ENCODE peak calls at places on chromosomes 13 and 19, in five cellular contexts. One of them, this sample, is unnamed.

GRCh38 chr19:2058570-2059421 is 7.8 kb upstream of the MKNK2 start:
- DNase-seq in IMR-90: no peak
- DNase-seq in tibial nerve: no peak
- DNase-seq in heart right ventricle: no peak
- DNase-seq in dorsolateral prefrontal cortex: no peak
- DNase-seq in this sample: no peak

GRCh38 chr19:2324220-2324948 is 4.0 kb downstream of the LSM7 start:
- DNase-seq in IMR-90: no peak
- DNase-seq in tibial nerve: no peak
- DNase-seq in heart right ventricle: no peak
- DNase-seq in dorsolateral prefrontal cortex: peak
- DNase-seq in this sample: no peak

GRCh38 chr19:38869836-38870607 is 8.1 kb downstream of the RINL start:
- DNase-seq in IMR-90: peak
- DNase-seq in tibial nerve: peak
- DNase-seq in heart right ventricle: peak
- DNase-seq in dorsolateral prefrontal cortex: peak
- DNase-seq in this sample: no peak

GRCh38 chr19:48738557-48739399 is 1.6 kb downstream of the RASIP1 start:
- DNase-seq in IMR-90: peak
- DNase-seq in tibial nerve: peak
- DNase-seq in heart right ventricle: peak
- DNase-seq in dorsolateral prefrontal cortex: peak
- DNase-seq in this sample: peak

GRCh38 chr19:33740811-33741396 is 55.8 kb upstream of the KCTD15 start:
- DNase-seq in IMR-90: peak
- DNase-seq in tibial nerve: no peak
- DNase-seq in heart right ventricle: no peak
- DNase-seq in dorsolateral prefrontal cortex: no peak
- DNase-seq in this sample: peak

GRCh38 chr19:48194041-48194871 is 23.8 kb downstream of the ZSWIM9 start:
- DNase-seq in IMR-90: peak
- DNase-seq in tibial nerve: no peak
- DNase-seq in heart right ventricle: no peak
- DNase-seq in dorsolateral prefrontal cortex: no peak
- DNase-seq in this sample: no peak

GRCh38 chr19:33332248-33332647 is 29.9 kb upstream of the CEBPA start:
- DNase-seq in IMR-90: no peak
- DNase-seq in tibial nerve: no peak
- DNase-seq in heart right ventricle: no peak
- DNase-seq in dorsolateral prefrontal cortex: no peak
- DNase-seq in this sample: no peak

GRCh38 chr19:1274081-1274851 is 1.1 kb upstream of the FAM174C start:
- DNase-seq in IMR-90: no peak
- DNase-seq in tibial nerve: no peak
- DNase-seq in heart right ventricle: no peak
- DNase-seq in dorsolateral prefrontal cortex: no peak
- DNase-seq in this sample: no peak

GRCh38 chr13:74550039-74550438 is 415.8 kb upstream of the KLF12 start:
- DNase-seq in IMR-90: no peak
- DNase-seq in tibial nerve: no peak
- DNase-seq in heart right ventricle: no peak
- DNase-seq in dorsolateral prefrontal cortex: no peak
- DNase-seq in this sample: no peak

GRCh38 chr19:6723108-6723618 is 2.7 kb upstream of the C3 start:
- DNase-seq in IMR-90: peak
- DNase-seq in tibial nerve: no peak
- DNase-seq in heart right ventricle: no peak
- DNase-seq in dorsolateral prefrontal cortex: no peak
- DNase-seq in this sample: no peak

GRCh38 chr13:39855236-39855635 is 199.8 kb downstream of the COG6 start:
- DNase-seq in IMR-90: no peak
- DNase-seq in tibial nerve: no peak
- DNase-seq in heart right ventricle: no peak
- DNase-seq in dorsolateral prefrontal cortex: no peak
- DNase-seq in this sample: peak

GRCh38 chr13:25971077-25971476 is 80.7 kb downstream of the SHISA2 start:
- DNase-seq in IMR-90: no peak
- DNase-seq in tibial nerve: no peak
- DNase-seq in heart right ventricle: no peak
- DNase-seq in dorsolateral prefrontal cortex: no peak
- DNase-seq in this sample: no peak

GRCh38 chr13:38308736-38309135 is 40.9 kb upstream of the UFM1 start:
- DNase-seq in IMR-90: peak
- DNase-seq in tibial nerve: no peak
- DNase-seq in heart right ventricle: no peak
- DNase-seq in dorsolateral prefrontal cortex: no peak
- DNase-seq in this sample: no peak

GRCh38 chr13:24313449-24313848 is 4.1 kb downstream of the C1QTNF9 start:
- DNase-seq in IMR-90: peak
- DNase-seq in tibial nerve: no peak
- DNase-seq in heart right ventricle: no peak
- DNase-seq in dorsolateral prefrontal cortex: no peak
- DNase-seq in this sample: peak

GRCh38 chr13:99357920-99358319 is 50.7 kb upstream of the GPR183 start:
- DNase-seq in IMR-90: no peak
- DNase-seq in tibial nerve: no peak
- DNase-seq in heart right ventricle: no peak
- DNase-seq in dorsolateral prefrontal cortex: no peak
- DNase-seq in this sample: no peak

GRCh38 chr19:5624154-5624663 is 1.3 kb downstream of the SAFB start:
- DNase-seq in IMR-90: peak
- DNase-seq in tibial nerve: peak
- DNase-seq in heart right ventricle: peak
- DNase-seq in dorsolateral prefrontal cortex: peak
- DNase-seq in this sample: peak

GRCh38 chr19:13398780-13399726 is 107.2 kb downstream of the CACNA1A start:
- DNase-seq in IMR-90: peak
- DNase-seq in tibial nerve: no peak
- DNase-seq in heart right ventricle: peak
- DNase-seq in dorsolateral prefrontal cortex: no peak
- DNase-seq in this sample: no peak

GRCh38 chr13:76164290-76164689 is 528.2 kb downstream of the LMO7 start:
- DNase-seq in IMR-90: no peak
- DNase-seq in tibial nerve: no peak
- DNase-seq in heart right ventricle: no peak
- DNase-seq in dorsolateral prefrontal cortex: no peak
- DNase-seq in this sample: no peak

DNA sequence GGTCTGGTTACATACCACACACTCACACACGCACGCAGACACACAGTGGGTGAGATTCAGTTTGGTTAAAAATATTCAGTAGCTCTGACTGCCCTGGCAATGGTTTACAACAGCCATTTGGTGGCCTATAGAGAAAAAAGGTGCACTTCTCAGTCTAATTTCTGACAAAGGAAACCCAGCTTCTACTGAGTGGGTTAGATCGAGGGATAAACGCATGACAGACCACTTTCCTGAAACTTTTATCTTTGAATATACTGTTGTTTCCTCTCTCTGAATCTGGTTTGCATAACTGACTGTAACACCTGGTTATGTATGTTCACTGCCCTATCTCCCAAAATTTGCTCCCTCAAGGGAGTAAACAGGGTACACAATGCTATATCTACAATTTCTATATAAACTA is 2.4 kb downstream of the LIG4 start:
- DNase-seq in IMR-90: no peak
- DNase-seq in tibial nerve: no peak
- DNase-seq in heart right ventricle: no peak
- DNase-seq in dorsolateral prefrontal cortex: no peak
- DNase-seq in this sample: no peak
- H3K4me3 ChIP-seq in IMR-90: no peak
- H3K4me3 ChIP-seq in tibial nerve: no peak
- H3K4me3 ChIP-seq in heart right ventricle: no peak
- H3K4me3 ChIP-seq in dorsolateral prefrontal cortex: peak
- H3K4me3 ChIP-seq in this sample: no peak

GRCh38 chr19:18320865-18321728 is 1.8 kb downstream of the LSM4 start:
- DNase-seq in IMR-90: no peak
- DNase-seq in tibial nerve: no peak
- DNase-seq in heart right ventricle: no peak
- DNase-seq in dorsolateral prefrontal cortex: no peak
- DNase-seq in this sample: no peak
- H3K4me3 ChIP-seq in IMR-90: no peak
- H3K4me3 ChIP-seq in tibial nerve: no peak
- H3K4me3 ChIP-seq in heart right ventricle: no peak
- H3K4me3 ChIP-seq in dorsolateral prefrontal cortex: no peak
- H3K4me3 ChIP-seq in this sample: no peak

DNA sequence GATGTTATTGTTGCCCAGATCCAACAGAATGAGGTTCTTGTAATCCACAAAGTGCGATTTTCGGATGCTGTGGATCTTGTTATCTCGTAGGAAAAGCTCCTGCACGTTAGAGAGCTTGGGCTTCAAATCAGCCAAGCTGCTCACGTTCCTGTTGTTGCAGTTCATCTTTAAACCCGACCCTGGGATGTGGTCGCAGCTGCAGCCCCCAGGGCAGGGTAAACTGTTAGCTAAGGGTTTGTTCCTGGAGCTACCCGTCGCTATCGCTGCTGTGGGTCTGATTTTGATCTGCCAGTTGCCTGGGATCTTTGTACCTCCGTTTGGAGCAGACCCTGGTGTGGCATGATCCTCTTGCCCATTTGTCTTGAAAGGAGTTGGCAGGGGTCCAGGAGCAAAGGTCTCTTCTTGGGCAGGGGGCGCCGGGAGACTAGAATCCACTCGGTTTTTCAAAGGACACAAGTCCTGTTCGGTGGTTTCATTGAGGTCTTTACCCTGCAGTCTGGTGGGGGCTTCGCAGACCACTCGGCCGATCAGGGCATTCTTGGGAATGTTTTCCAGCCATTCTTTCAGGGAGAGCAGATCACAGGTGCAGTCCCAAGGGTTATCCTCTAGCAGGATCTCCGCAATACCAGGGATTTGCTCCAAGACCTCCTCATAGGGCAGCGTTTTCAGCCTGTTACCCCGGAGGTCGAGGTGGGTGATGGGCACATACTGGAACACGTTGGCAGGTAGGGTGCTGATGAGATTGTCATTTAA is 1.8 kb downstream of the SLITRK1 start:
- DNase-seq in IMR-90: no peak
- DNase-seq in tibial nerve: no peak
- DNase-seq in heart right ventricle: no peak
- DNase-seq in dorsolateral prefrontal cortex: no peak
- DNase-seq in this sample: no peak
- H3K4me3 ChIP-seq in IMR-90: no peak
- H3K4me3 ChIP-seq in tibial nerve: peak
- H3K4me3 ChIP-seq in heart right ventricle: no peak
- H3K4me3 ChIP-seq in dorsolateral prefrontal cortex: peak
- H3K4me3 ChIP-seq in this sample: no peak

GRCh38 chr13:114108141-114108761 is 24.2 kb downstream of the RASA3 start:
- DNase-seq in IMR-90: no peak
- DNase-seq in tibial nerve: peak
- DNase-seq in heart right ventricle: no peak
- DNase-seq in dorsolateral prefrontal cortex: no peak
- DNase-seq in this sample: no peak
- H3K4me3 ChIP-seq in IMR-90: no peak
- H3K4me3 ChIP-seq in tibial nerve: no peak
- H3K4me3 ChIP-seq in heart right ventricle: no peak
- H3K4me3 ChIP-seq in dorsolateral prefrontal cortex: no peak
- H3K4me3 ChIP-seq in this sample: peak

GRCh38 chr13:95133498-95133897 is 167.8 kb downstream of the ABCC4 start:
- DNase-seq in IMR-90: no peak
- DNase-seq in tibial nerve: no peak
- DNase-seq in heart right ventricle: no peak
- DNase-seq in dorsolateral prefrontal cortex: no peak
- DNase-seq in this sample: no peak

GRCh38 chr13:95140502-95140901 is 160.7 kb downstream of the ABCC4 start:
- DNase-seq in IMR-90: no peak
- DNase-seq in tibial nerve: no peak
- DNase-seq in heart right ventricle: no peak
- DNase-seq in dorsolateral prefrontal cortex: no peak
- DNase-seq in this sample: no peak

GRCh38 chr13:95139186-95139585 is 162.1 kb downstream of the ABCC4 start:
- DNase-seq in IMR-90: no peak
- DNase-seq in tibial nerve: no peak
- DNase-seq in heart right ventricle: no peak
- DNase-seq in dorsolateral prefrontal cortex: no peak
- DNase-seq in this sample: no peak

GRCh38 chr13:95136638-95137037 is 164.6 kb downstream of the ABCC4 start:
- DNase-seq in IMR-90: no peak
- DNase-seq in tibial nerve: no peak
- DNase-seq in heart right ventricle: no peak
- DNase-seq in dorsolateral prefrontal cortex: no peak
- DNase-seq in this sample: no peak

DNA sequence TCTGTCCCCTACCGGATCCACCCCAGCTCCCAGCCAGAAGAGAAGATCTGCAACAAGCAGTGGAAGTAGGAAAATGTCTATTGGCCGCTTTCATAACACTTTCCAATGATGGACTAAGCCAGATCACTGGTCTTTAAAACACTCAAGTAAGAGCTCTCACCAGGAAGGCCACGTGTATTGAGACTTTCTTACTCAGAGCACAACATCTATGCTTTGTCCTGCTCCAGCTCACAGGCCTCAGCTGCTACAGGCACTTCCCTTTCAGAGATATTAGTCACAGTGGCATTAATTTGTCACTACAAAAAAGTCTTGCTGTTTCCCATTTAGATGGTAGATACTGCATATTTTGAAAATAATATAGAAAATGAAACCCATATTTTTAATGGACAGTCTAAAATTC is 164.2 kb downstream of the ABCC4 start:
- DNase-seq in IMR-90: peak
- DNase-seq in tibial nerve: no peak
- DNase-seq in heart right ventricle: no peak
- DNase-seq in dorsolateral prefrontal cortex: no peak
- DNase-seq in this sample: no peak
- H3K4me3 ChIP-seq in IMR-90: no peak
- H3K4me3 ChIP-seq in tibial nerve: no peak
- H3K4me3 ChIP-seq in heart right ventricle: no peak
- H3K4me3 ChIP-seq in dorsolateral prefrontal cortex: no peak
- H3K4me3 ChIP-seq in this sample: no peak

GRCh38 chr13:42684226-42684625 is 97.2 kb upstream of the FAM216B start:
- DNase-seq in IMR-90: no peak
- DNase-seq in tibial nerve: no peak
- DNase-seq in heart right ventricle: no peak
- DNase-seq in dorsolateral prefrontal cortex: no peak
- DNase-seq in this sample: no peak

GRCh38 chr13:42685762-42686560 is 95.4 kb upstream of the FAM216B start:
- DNase-seq in IMR-90: no peak
- DNase-seq in tibial nerve: no peak
- DNase-seq in heart right ventricle: no peak
- DNase-seq in dorsolateral prefrontal cortex: no peak
- DNase-seq in this sample: no peak

GRCh38 chr13:42681394-42681793 is 100.0 kb upstream of the FAM216B start:
- DNase-seq in IMR-90: no peak
- DNase-seq in tibial nerve: no peak
- DNase-seq in heart right ventricle: no peak
- DNase-seq in dorsolateral prefrontal cortex: no peak
- DNase-seq in this sample: no peak

GRCh38 chr13:42680748-42681147 is 100.6 kb upstream of the FAM216B start:
- DNase-seq in IMR-90: no peak
- DNase-seq in tibial nerve: no peak
- DNase-seq in heart right ventricle: no peak
- DNase-seq in dorsolateral prefrontal cortex: no peak
- DNase-seq in this sample: no peak
- H3K4me3 ChIP-seq in IMR-90: no peak
- H3K4me3 ChIP-seq in tibial nerve: no peak
- H3K4me3 ChIP-seq in heart right ventricle: no peak
- H3K4me3 ChIP-seq in dorsolateral prefrontal cortex: no peak
- H3K4me3 ChIP-seq in this sample: no peak